ENCODE peak calls at places on chromosomes 12 and 14, in five cellular contexts. K is upper lobe of right lung, P is A549, T is pancreas, S is endodermal cell. O is an unnamed sample.

GRCh38 chr12:70227911-70228310 is 15.3 kb upstream of the CNOT2 start:
- DNase-seq in K (no peak), P (no peak), T (no peak), S (no peak), O (no peak)

GRCh38 chr14:53048631-53049030 is 97.8 kb upstream of the FERMT2 start:
- DNase-seq in K (no peak), P (no peak), T (no peak), S (no peak), O (no peak)

GRCh38 chr12:4278582-4278939 is 5.0 kb downstream of the CCND2 start:
- DNase-seq in K (peak; percentile 90), P (no peak), T (no peak), S (no peak), O (peak; percentile 31)

GRCh38 chr14:91889477-91890211 is 22.3 kb upstream of the TC2N start:
- DNase-seq in K (no peak), P (no peak), T (peak; percentile 92), S (no peak), O (no peak)

GRCh38 chr12:52495385-52495784 is 2.3 kb upstream of the KRT6A start:
- DNase-seq in K (no peak), P (peak; percentile 41), T (no peak), S (peak; percentile 95), O (no peak)

GRCh38 chr14:36070056-36071043 is 106.2 kb downstream of the PTCSC3 start:
- DNase-seq in K (peak; percentile 84), P (peak; percentile 57), T (peak; percentile 72), S (peak; percentile 87), O (peak; percentile 72)

GRCh38 chr12:53414756-53415417 is 8.8 kb upstream of the AMHR2 start:
- DNase-seq in K (no peak), P (no peak), T (no peak), S (no peak), O (no peak)

GRCh38 chr12:17370621-17371020 is 719.4 kb downstream of the RERGL start:
- DNase-seq in K (no peak), P (no peak), T (no peak), S (no peak), O (no peak)

GRCh38 chr12:61029516-61029915 is 1230.7 kb upstream of the USP15 start:
- DNase-seq in K (no peak), P (no peak), T (no peak), S (no peak), O (no peak)

GRCh38 chr14:67461341-67461985 is 27.1 kb downstream of the TMEM229B start:
- DNase-seq in K (no peak), P (no peak), T (no peak), S (peak; percentile 31), O (no peak)

GRCh38 chr12:42135264-42135814 is 9.3 kb downstream of the GXYLT1 start:
- DNase-seq in K (no peak), P (no peak), T (no peak), S (no peak), O (no peak)

GRCh38 chr14:89892953-89893352 is 61.6 kb downstream of the EFCAB11 start:
- DNase-seq in K (no peak), P (no peak), T (no peak), S (no peak), O (no peak)

GRCh38 chr12:52126050-52126604 is 46.6 kb downstream of the SMIM41 start:
- DNase-seq in K (peak; percentile 39), P (no peak), T (no peak), S (peak; percentile 52), O (no peak)

GRCh38 chr12:89880695-89881350 is 172.2 kb upstream of the ATP2B1 start:
- DNase-seq in K (no peak), P (no peak), T (no peak), S (no peak), O (no peak)

GRCh38 chr14:69886843-69887242 is 7.6 kb downstream of the SMOC1 start:
- DNase-seq in K (no peak), P (no peak), T (no peak), S (no peak), O (no peak)

GRCh38 chr12:12488823-12489528 is 73.7 kb downstream of the DUSP16 start:
- DNase-seq in K (no peak), P (no peak), T (no peak), S (no peak), O (no peak)

GRCh38 chr12:14394317-14395058 is 29.0 kb downstream of the ATF7IP start:
- DNase-seq in K (no peak), P (peak; percentile 57), T (no peak), S (no peak), O (peak; percentile 77)

GRCh38 chr12:96501139-96501741 is 11.9 kb downstream of the CFAP54 start:
- DNase-seq in K (no peak), P (peak; percentile 77), T (no peak), S (peak; percentile 85), O (peak; percentile 30)

GRCh38 chr12:46370380-46370734 is 2.2 kb downstream of the SLC38A2 start:
- DNase-seq in K (no peak), P (no peak), T (no peak), S (no peak), O (no peak)

GRCh38 chr12:89225808-89226368 is 126.4 kb downstream of the DUSP6 start:
- DNase-seq in K (no peak), P (no peak), T (no peak), S (peak; percentile 76), O (no peak)

GRCh38 chr12:122072031-122072970 is 6.3 kb upstream of the MLXIP start:
- DNase-seq in K (no peak), P (peak; percentile 66), T (no peak), S (peak; percentile 56), O (peak; percentile 96)

GRCh38 chr14:96497087-96497486 is 5.1 kb upstream of the PAPOLA start:
- DNase-seq in K (no peak), P (no peak), T (no peak), S (no peak), O (no peak)

GRCh38 chr14:96799489-96800056 is 2.4 kb downstream of the VRK1 start:
- DNase-seq in K (no peak), P (no peak), T (no peak), S (no peak), O (no peak)

GRCh38 chr12:93829073-93829472 is 151.9 kb downstream of the CRADD start:
- DNase-seq in K (no peak), P (no peak), T (no peak), S (no peak), O (no peak)

GRCh38 chr14:23171251-23171975 is 12.0 kb downstream of the SLC7A8 start:
- DNase-seq in K (no peak), P (no peak), T (no peak), S (peak; percentile 58), O (no peak)

GRCh38 chr14:99522457-99522891 is 41.3 kb downstream of the CCNK start:
- DNase-seq in K (no peak), P (peak; percentile 53), T (no peak), S (peak; percentile 79), O (peak; percentile 24)

GRCh38 chr12:130761537-130762318 is 45.6 kb upstream of the RIMBP2 start:
- DNase-seq in K (no peak), P (peak; percentile 82), T (no peak), S (peak; percentile 90), O (peak; percentile 33)

GRCh38 chr12:53174881-53175491 is 5.5 kb upstream of the ZNF740 start:
- DNase-seq in K (no peak), P (peak; percentile 72), T (no peak), S (peak; percentile 95), O (no peak)

GRCh38 chr12:54940695-54941315 is 43.8 kb downstream of the TESPA1 start:
- DNase-seq in K (no peak), P (no peak), T (no peak), S (no peak), O (no peak)
- H3K27ac ChIP-seq in K (no peak overlapping the region), P (no peak overlapping the region), T (no peak overlapping the region), S (no peak overlapping the region), O (no peak overlapping the region)

GRCh38 chr12:124841558-124841945 is 22.1 kb downstream of the SCARB1 start:
- DNase-seq in K (no peak), P (no peak), T (no peak), S (peak; percentile 80), O (no peak)
- H3K27ac ChIP-seq in K (no peak overlapping the region), P (no peak overlapping the region), T (no peak overlapping the region), S (no peak overlapping the region), O (no peak overlapping the region)

GRCh38 chr12:31323466-31324115 is 2.4 kb downstream of the SINHCAF start:
- DNase-seq in K (peak; percentile 80), P (peak; percentile 30), T (no peak), S (no peak), O (peak; percentile 46)

GRCh38 chr12:31325524-31325875 is 450 bp downstream of the SINHCAF start:
- DNase-seq in K (no peak), P (no peak), T (no peak), S (no peak), O (no peak)

GRCh38 chr12:31324116-31324844 is 1.7 kb downstream of the SINHCAF start:
- DNase-seq in K (peak; percentile 89), P (peak; percentile 72), T (peak; percentile 86), S (peak; percentile 92), O (peak; percentile 72)

GRCh38 chr12:31325877-31326631 is at the start of gene SINHCAF:
- DNase-seq in K (peak; percentile 100), P (peak; percentile 91), T (peak; percentile 98), S (peak; percentile 100), O (peak; percentile 100)

DNA sequence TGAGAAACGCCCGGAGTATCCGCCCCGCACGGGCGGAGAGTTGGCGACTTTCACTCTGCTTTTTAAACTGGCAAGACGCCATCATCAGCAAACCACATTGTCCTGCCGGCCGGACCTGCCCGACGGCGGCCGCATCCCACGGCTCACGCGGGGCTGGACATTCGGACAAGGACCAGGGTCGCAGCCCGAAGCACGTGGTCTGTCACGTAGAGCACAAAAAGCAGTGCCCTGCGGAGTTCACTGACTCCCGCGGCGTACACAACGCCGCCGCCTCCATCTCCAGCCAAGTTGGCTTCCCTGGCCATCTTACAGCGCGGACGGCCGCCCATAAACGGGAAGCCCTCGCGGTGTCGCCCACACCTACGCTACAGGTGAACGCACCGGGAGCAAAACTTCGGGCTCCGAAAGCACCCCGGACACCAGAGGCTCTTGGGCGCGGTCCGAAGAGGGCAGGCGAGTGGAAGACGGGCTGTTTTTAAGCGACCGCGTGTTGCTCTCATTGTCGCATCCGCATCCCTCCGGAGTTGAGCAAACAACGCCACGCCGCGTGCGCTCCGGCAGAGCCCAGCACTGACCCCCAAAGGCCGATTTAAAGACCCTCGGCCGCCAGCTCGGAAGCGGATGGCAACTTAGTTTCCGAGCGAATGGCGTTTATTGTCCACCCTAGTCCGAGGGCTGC is 966 bp downstream of the SINHCAF start:
- DNase-seq in K (peak; percentile 81), P (peak; percentile 25), T (peak; percentile 60), S (peak; percentile 82), O (peak; percentile 45)
- H3K27ac ChIP-seq in K (peak overlapping the region; percentile 91), P (peak overlapping the region; percentile 88), T (peak overlapping the region; percentile 84), S (peak overlapping the region; percentile 96), O (peak overlapping the region; percentile 88)

DNA sequence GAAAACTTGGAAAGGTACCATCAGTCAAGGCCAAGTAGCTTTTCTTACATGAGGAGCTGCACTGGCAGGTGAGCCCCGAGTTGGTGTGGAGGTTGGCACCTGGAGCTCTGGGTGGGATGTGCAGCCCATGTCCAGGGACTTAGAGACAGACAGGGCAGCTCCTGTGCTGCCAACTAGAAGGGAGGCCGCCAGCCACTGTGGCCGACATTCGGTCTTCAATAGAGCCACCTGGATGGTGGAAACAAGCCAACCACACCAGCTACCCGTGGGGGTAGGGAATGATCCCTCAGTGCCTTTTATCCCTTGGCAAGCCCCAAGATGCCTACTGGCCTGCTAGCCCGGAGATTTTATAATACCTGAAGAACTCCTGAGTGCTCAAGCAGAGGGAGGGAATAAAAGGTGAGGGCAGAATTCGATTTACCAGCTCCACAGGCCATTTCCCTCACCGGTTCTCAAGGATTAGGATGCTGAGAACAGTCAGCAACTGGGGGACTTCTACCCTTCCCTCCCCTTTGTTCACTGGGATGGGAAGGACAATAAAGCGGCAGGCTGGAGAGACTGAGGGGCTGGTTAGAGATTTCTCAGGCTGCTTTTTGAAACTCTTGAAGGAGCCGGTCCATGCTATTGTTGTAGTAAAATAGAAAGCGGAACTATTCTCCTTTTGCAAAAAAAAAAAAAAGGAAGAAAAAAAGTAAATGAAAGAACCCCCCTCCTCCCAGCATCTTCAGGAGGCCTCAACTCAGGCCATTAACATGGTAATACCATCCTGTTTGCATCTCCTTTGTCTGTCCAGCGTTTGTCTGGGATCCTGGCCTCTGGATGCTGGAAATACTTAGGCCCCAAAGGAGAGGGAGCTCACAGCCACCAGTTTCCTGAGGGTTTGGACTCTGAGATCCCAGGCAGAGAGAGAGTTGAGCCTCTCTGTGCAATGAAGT is 321.6 kb downstream of the ZFP36L1 start:
- DNase-seq in K (no peak), P (no peak), T (peak; percentile 66), S (peak; percentile 66), O (no peak)
- H3K27ac ChIP-seq in K (no peak overlapping the region), P (peak overlapping the region; percentile 100), T (peak overlapping the region; percentile 51), S (peak overlapping the region; percentile 93), O (no peak overlapping the region)

O was measured in SJCRH30.